ENCODE peak calls at places on chromosomes 3 and 15, in seven cellular contexts. F, O, M, Y, Q, P and U are unnamed samples.

GRCh38 chr3:78343221-78343620 is 1303.3 kb downstream of the ROBO2 start:
- DNase-seq in F (no peak), O (no peak), M (peak; percentile 42), Y (no peak), Q (no peak), P (no peak), U (no peak)

GRCh38 chr3:63661242-63661641 is 8.8 kb downstream of the SNTN start:
- DNase-seq in Q (no peak), M (no peak), P (no peak), Y (no peak), F (no peak), O (no peak), U (no peak)

GRCh38 chr15:91867581-91868026 is 14.1 kb downstream of the SLCO3A1 start:
- DNase-seq in F (no peak), P (no peak), Y (peak; percentile 85), Q (peak; percentile 73), O (peak; percentile 88), M (peak; percentile 91), U (no peak)

GRCh38 chr15:100918690-100919480 is at the start of gene LRRK1:
- DNase-seq in F (peak; percentile 56), O (no peak), Q (peak; percentile 64), Y (peak; percentile 80), P (no peak), M (peak; percentile 58), U (peak; percentile 32)

GRCh38 chr3:106255870-106256248 is 387.0 kb upstream of the CBLB start:
- DNase-seq in M (no peak), O (no peak), Q (no peak), P (no peak), Y (no peak), F (no peak), U (no peak)

GRCh38 chr3:136659253-136659652 is 92.9 kb downstream of the STAG1 start:
- DNase-seq in O (no peak), P (no peak), M (no peak), F (peak; percentile 35), Q (peak; percentile 10), Y (no peak), U (peak; percentile 30)

GRCh38 chr3:172524611-172525010 is 1.4 kb upstream of the TNFSF10 start:
- DNase-seq in F (no peak), P (no peak), M (no peak), Q (no peak), O (no peak), Y (no peak), U (no peak)

GRCh38 chr3:59709702-59710555 is 660.1 kb upstream of the CFAP20DC start:
- DNase-seq in Y (peak; percentile 71), P (peak; percentile 38), O (no peak), Q (no peak), F (no peak), M (no peak), U (no peak)

GRCh38 chr15:56732135-56732880 is 1.0 kb downstream of the ZNF280D start:
- DNase-seq in F (no peak), P (no peak), M (no peak), Y (no peak), O (no peak), Q (peak; percentile 10), U (peak; percentile 50)

GRCh38 chr3:53337167-53337940 is 10.0 kb downstream of the DCP1A start:
- DNase-seq in F (no peak), M (no peak), Q (no peak), Y (no peak), O (no peak), P (no peak), U (no peak)

GRCh38 chr3:149575213-149575961 is 82.4 kb downstream of the WWTR1 start:
- DNase-seq in Q (peak; percentile 90), M (peak; percentile 91), F (peak; percentile 18), P (no peak), Y (peak; percentile 66), O (no peak), U (peak; percentile 79)

GRCh38 chr3:23916152-23916885 is 471 bp downstream of the NKIRAS1 start:
- DNase-seq in P (no peak), Y (no peak), F (no peak), M (no peak), O (no peak), Q (no peak), U (no peak)

GRCh38 chr3:171860830-171861535 is 17.8 kb downstream of the TMEM212 start:
- DNase-seq in Q (no peak), F (no peak), P (no peak), O (no peak), Y (no peak), M (no peak), U (no peak)

GRCh38 chr3:4695846-4696245 is 202.7 kb downstream of the ITPR1 start:
- DNase-seq in M (peak; percentile 82), Y (no peak), F (no peak), O (no peak), Q (no peak), P (no peak), U (no peak)

GRCh38 chr15:39608741-39609140 is 27.9 kb downstream of the THBS1 start:
- DNase-seq in Q (no peak), O (no peak), F (no peak), Y (no peak), P (no peak), M (no peak), U (no peak)

GRCh38 chr3:59808431-59808830 is 758.6 kb upstream of the CFAP20DC start:
- DNase-seq in O (no peak), Q (no peak), P (no peak), F (no peak), M (no peak), Y (no peak), U (no peak)

GRCh38 chr3:70889162-70890045 is 577.0 kb upstream of the MDFIC2 start:
- DNase-seq in F (no peak), P (no peak), Y (no peak), O (no peak), Q (no peak), M (no peak), U (no peak)

GRCh38 chr15:51908312-51908711 is 63.3 kb downstream of the LEO1 start:
- DNase-seq in M (peak; percentile 28), P (no peak), Q (peak; percentile 36), Y (no peak), F (no peak), O (no peak), U (no peak)

GRCh38 chr15:51904931-51905330 is 66.6 kb downstream of the LEO1 start:
- DNase-seq in F (no peak), Y (no peak), P (no peak), O (no peak), M (peak; percentile 40), Q (no peak), U (no peak)

GRCh38 chr15:51909591-51909990 is 62.0 kb downstream of the LEO1 start:
- DNase-seq in M (no peak), F (no peak), Y (no peak), Q (no peak), P (no peak), O (no peak), U (no peak)

GRCh38 chr15:51912528-51912927 is 59.0 kb downstream of the LEO1 start:
- DNase-seq in M (no peak), F (no peak), Q (no peak), Y (no peak), P (no peak), O (no peak), U (no peak)

DNA sequence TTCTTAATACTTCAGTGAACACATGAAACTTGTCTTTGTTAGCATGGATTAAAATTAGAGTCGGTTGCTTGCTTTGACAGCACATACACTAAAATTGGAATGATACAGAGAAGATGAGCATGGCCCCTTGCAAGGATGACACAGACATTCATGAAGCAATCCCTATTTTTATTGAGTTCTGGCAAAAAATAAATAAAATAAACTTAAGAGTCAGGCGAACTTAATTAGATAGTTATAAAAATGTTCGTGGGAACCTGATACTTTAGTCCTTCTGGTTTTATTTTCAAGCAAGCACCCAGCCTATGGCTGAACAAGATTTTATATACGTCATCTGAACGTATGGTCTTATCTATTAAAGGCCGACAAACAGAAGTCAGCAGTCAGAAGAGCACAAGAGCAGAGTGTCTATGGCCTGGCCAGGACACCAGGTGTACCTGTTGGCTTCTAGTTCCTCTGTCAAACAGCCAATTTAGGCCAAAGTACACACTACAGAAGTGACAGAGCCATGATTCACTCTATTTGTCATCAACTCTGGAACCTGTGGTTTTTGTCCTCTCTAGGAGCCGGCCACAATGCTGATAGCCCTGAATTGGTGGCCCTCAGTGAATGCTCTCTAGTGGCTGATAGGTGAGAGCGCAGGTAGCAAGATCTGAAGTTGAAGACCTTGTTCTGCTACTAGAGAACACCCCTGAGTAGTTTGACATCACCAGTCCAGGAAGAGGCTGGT is 64.3 kb downstream of the LEO1 start:
- DNase-seq in M (peak; percentile 98), O (no peak), P (no peak), F (no peak), Y (no peak), Q (peak; percentile 69), U (no peak)
- H3K27ac ChIP-seq in M (peak overlapping the region; percentile 90), O (no peak overlapping the region), P (no peak overlapping the region), F (no peak overlapping the region), Y (no peak overlapping the region), Q (no peak overlapping the region), U (no peak overlapping the region)

DNA sequence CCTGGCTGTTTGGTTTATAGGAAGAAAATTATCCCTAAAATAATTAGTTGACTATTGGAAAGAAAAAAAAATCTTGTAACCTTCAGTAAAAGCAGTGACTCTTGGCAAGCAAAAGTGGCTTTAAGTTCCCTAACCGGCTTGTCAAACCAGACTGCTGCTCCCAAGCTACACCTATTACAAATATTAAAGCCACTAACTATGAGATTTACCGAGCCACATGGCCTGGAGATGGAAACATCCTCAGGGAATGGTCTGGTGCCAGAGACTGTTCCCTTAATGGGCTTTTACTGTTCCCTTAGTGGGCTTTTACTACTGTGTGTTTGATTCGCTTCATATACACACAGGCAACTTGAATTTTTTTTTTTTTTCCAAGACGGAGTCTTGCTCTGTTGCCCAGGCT is 35.9 kb upstream of the ZNF774 start:
- DNase-seq in P (no peak), Y (no peak), M (peak; percentile 35), Q (no peak), O (peak; percentile 44), F (no peak), U (no peak)
- H3K4me3 ChIP-seq in P (no peak overlapping the region), Y (no peak overlapping the region), M (no peak overlapping the region), Q (no peak overlapping the region), O (no peak overlapping the region), F (no peak overlapping the region), U (no peak overlapping the region)

DNA sequence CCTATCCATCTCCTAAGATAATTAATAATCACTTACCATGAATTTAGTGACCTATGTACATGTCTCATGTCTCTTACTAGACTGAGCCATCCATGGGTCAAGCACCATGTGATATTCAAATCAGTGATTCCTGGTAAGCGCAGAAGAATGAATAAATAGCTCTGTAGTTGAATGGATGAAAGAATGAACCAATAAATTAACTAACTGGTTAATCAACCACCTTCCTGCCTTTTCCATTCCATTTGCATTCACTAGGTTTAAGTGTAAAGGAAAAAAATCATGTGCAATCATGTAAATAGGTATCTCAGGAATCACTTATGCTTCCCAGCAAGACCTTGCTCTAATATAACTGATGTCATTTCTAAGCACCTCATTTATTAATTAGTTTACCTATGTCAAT is 779.5 kb downstream of the NTRK3 start:
- DNase-seq in P (no peak), O (no peak), Y (no peak), Q (no peak), M (no peak), F (no peak), U (no peak)
- H3K4me1 ChIP-seq in P (peaks cover 4% of the 10 kb centered on the region), O (peaks cover 13% of the 10 kb centered on the region), Y (peaks cover 1% of the 10 kb centered on the region), Q (no peaks in the 10 kb centered on the region), M (no peaks in the 10 kb centered on the region), F (peaks cover 7% of the 10 kb centered on the region), U (peaks cover 10% of the 10 kb centered on the region)

DNA sequence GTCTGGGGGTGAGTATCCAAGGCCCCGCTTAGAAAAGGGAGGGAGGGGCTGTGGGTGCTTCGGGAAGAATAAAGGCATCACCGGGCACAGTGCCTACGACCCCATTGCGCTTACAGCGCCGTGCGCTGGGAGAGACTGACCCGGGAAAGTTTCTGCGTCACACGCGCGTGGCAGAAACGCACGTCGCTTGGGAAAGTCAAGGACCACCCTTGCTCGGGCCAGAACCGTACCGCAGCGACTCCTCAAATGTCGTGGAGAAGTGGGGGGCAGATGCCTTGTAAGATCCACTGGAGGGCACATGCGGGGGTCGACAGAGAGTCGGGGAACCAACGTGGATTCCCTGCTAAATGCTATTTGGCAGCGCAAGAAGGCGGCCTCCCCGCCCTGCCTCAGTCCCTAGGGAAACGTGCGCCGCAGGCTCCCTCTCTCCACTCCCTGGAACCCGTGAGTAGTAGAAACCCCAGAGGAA is 2.4 kb downstream of the ADAMTS9 start:
- DNase-seq in P (no peak), Y (peak; percentile 85), F (no peak), Q (no peak), O (no peak), M (no peak), U (no peak)
- H3K27ac ChIP-seq in P (peak overlapping the region; percentile 93), Y (peak overlapping the region; percentile 91), F (no peak overlapping the region), Q (peak overlapping the region; percentile 10), O (peak overlapping the region; percentile 95), M (no peak overlapping the region), U (peak overlapping the region; percentile 0)